ENCODE peak calls at places on chromosomes 3 and 15, in four cellular contexts. I is endothelial cell of umbilical vein, E is IMR-90, G is ovary. X is an unnamed sample.

GRCh38 chr15:48634934-48635333 is 10.6 kb downstream of the FBN1 start:
- DNase-seq in G (no peak), E (peak), I (peak), X (no peak)

GRCh38 chr3:42262525-42262924 is 3.5 kb downstream of the CCK start:
- DNase-seq in E (peak), I (no peak), G (no peak), X (no peak)

GRCh38 chr15:92962914-92963313 is 62.8 kb downstream of the CHD2 start:
- DNase-seq in E (no peak), G (no peak), I (no peak), X (no peak)

GRCh38 chr15:27885226-27885625 is 213.9 kb downstream of the OCA2 start:
- DNase-seq in E (no peak), G (no peak), I (no peak), X (no peak)

GRCh38 chr3:195839260-195840010 is 27.7 kb upstream of the MUC4 start:
- DNase-seq in G (no peak), E (no peak), I (no peak), X (no peak)

GRCh38 chr3:151611464-151611863 is 122.3 kb upstream of the AADACL2 start:
- DNase-seq in E (no peak), G (no peak), I (no peak), X (no peak)

GRCh38 chr15:73932381-73933191 is 6.3 kb downstream of the LOXL1 start:
- DNase-seq in E (no peak), G (no peak), I (peak), X (no peak)

GRCh38 chr15:73688455-73688854 is 4.3 kb downstream of the CD276 start:
- DNase-seq in G (no peak), I (peak), E (peak), X (no peak)

GRCh38 chr3:111373239-111373638 is 168.8 kb upstream of the CD96 start:
- DNase-seq in E (no peak), I (no peak), G (no peak), X (no peak)

GRCh38 chr3:170144437-170144843 is 37.1 kb downstream of the PHC3 start:
- DNase-seq in I (no peak), E (no peak), G (no peak), X (no peak)

GRCh38 chr3:73409405-73409804 is 215.3 kb downstream of the PDZRN3 start:
- DNase-seq in E (peak), G (no peak), I (no peak), X (no peak)

GRCh38 chr3:101635345-101635744 is 41.6 kb downstream of the ZBTB11 start:
- DNase-seq in G (no peak), E (no peak), I (no peak), X (no peak)

GRCh38 chr15:71195242-71195641 is 80.0 kb downstream of the THSD4 start:
- DNase-seq in E (no peak), I (no peak), G (no peak), X (no peak)

GRCh38 chr3:146195030-146195429 is 34.0 kb upstream of the PLOD2 start:
- DNase-seq in G (no peak), I (peak), E (no peak), X (no peak)

GRCh38 chr3:103992469-103992868 is 1374.2 kb upstream of the ALCAM start:
- DNase-seq in E (no peak), G (no peak), I (no peak), X (no peak)

GRCh38 chr15:66161108-66161507 is 92.4 kb downstream of the MEGF11 start:
- DNase-seq in G (no peak), I (no peak), E (no peak), X (no peak)

GRCh38 chr3:124786491-124787241 is 56.4 kb downstream of the UMPS start:
- DNase-seq in E (peak), G (no peak), I (peak), X (no peak)

GRCh38 chr15:59443341-59444081 is 5.5 kb downstream of the FAM81A start:
- DNase-seq in G (no peak), I (no peak), E (no peak), X (no peak)

GRCh38 chr15:40754883-40755815 is at the start of gene RMDN3:
- DNase-seq in I (peak), G (peak), E (peak), X (peak)

GRCh38 chr3:155701882-155702465 is 42.9 kb downstream of the PLCH1 start:
- DNase-seq in I (peak), E (peak), G (no peak), X (no peak)

GRCh38 chr3:9915252-9916141 is 1.4 kb upstream of the IL17RC start:
- DNase-seq in I (peak), G (peak), E (peak), X (no peak)

GRCh38 chr15:51368751-51369450 is 27.4 kb downstream of the GLDN start:
- DNase-seq in E (peak), I (no peak), G (no peak), X (no peak)

GRCh38 chr3:162984752-162985151 is 1488.1 kb downstream of the OTOL1 start:
- DNase-seq in G (no peak), I (no peak), E (no peak), X (no peak)

X was measured in GM18507.